ENCODE peak calls at places on chromosomes 1 and 21, in five cellular contexts. S is Caco-2, U is fibroblast of lung, W is AG09309, O is GM20000. F is an unnamed sample.

GRCh38 chr21:36695283-36695634 is 3.7 kb upstream of the SIM2 start:
- DNase-seq in U (no peak), S (no peak), W (no peak), O (no peak), F (no peak)

GRCh38 chr1:46081620-46082019 is 50.8 kb downstream of the PIK3R3 start:
- DNase-seq in U (no peak), O (no peak), W (no peak), S (no peak), F (no peak)

GRCh38 chr1:206705187-206705586 is 20.5 kb downstream of the MAPKAPK2 start:
- DNase-seq in W (peak), S (no peak), O (no peak), U (peak), F (no peak)

GRCh38 chr1:12556368-12556930 is 61.6 kb downstream of the DHRS3 start:
- DNase-seq in U (peak), O (no peak), W (peak), S (peak), F (no peak)

GRCh38 chr21:36554411-36555157 is 74.7 kb upstream of the CLDN14 start:
- DNase-seq in U (no peak), O (no peak), W (no peak), S (no peak), F (no peak)

GRCh38 chr1:54046671-54047383 is 6.2 kb downstream of the TMEM59 start:
- DNase-seq in U (no peak), O (no peak), S (no peak), W (no peak), F (no peak)

GRCh38 chr1:115813735-115814134 is 27.2 kb downstream of the NHLH2 start:
- DNase-seq in S (no peak), U (no peak), W (no peak), O (no peak), F (no peak)

GRCh38 chr21:34074283-34075098 is 1.1 kb downstream of the MRPS6 start:
- DNase-seq in O (no peak), U (peak), W (no peak), S (no peak), F (peak)

GRCh38 chr1:209224886-209225285 is 358.6 kb upstream of the CAMK1G start:
- DNase-seq in O (no peak), U (no peak), W (no peak), S (no peak), F (no peak)

GRCh38 chr1:177274687-177275211 is 104.0 kb downstream of the BRINP2 start:
- DNase-seq in U (peak), S (no peak), W (peak), O (no peak), F (no peak)

GRCh38 chr1:235532350-235532749 is 28.1 kb upstream of the B3GALNT2 start:
- DNase-seq in W (no peak), O (no peak), S (no peak), U (peak), F (no peak)

GRCh38 chr21:44421901-44422840 is 33.1 kb upstream of the LRRC3 start:
- DNase-seq in S (peak), U (no peak), O (no peak), W (no peak), F (no peak)

GRCh38 chr1:28591708-28592313 is at the start of gene RAB42:
- DNase-seq in U (peak), O (peak), W (no peak), S (no peak), F (no peak)

GRCh38 chr21:39392981-39393380 is 44.1 kb upstream of the HMGN1 start:
- DNase-seq in S (no peak), W (no peak), O (no peak), U (no peak), F (no peak)

GRCh38 chr21:35268261-35268660 is 219.2 kb upstream of the RUNX1 start:
- DNase-seq in W (no peak), S (no peak), U (no peak), O (no peak), F (no peak)

F was measured in OCI-LY7.